ENCODE peak calls at places on chromosomes 4 and X, in seven cellular contexts. One of them, this sample, is unnamed.

GRCh38 chr4:140359571-140360427 is 13.6 kb upstream of the SCOC start:
- DNase-seq in MM.1S: peak; percentile 84
- DNase-seq in NCI-H345: peak; percentile 63
- DNase-seq in stimulated activated CD8-positive, alpha-beta memory T cell treated with anti-CD3 and anti-CD28 coated beads, Interleukin-15, amount 100 ng/mL, for 1 hour: peak; percentile 65
- DNase-seq in omental fat pad: peak; percentile 61
- DNase-seq in NCI-H460: peak; percentile 79
- DNase-seq in SHP77 treated with DMSO at 0.1 percent for 48 hours: peak; percentile 42
- DNase-seq in this sample: peak; percentile 78

GRCh38 chrX:56233682-56234081 is 1.5 kb downstream of the KLF8 start:
- DNase-seq in MM.1S: no peak
- DNase-seq in NCI-H345: no peak
- DNase-seq in stimulated activated CD8-positive, alpha-beta memory T cell treated with anti-CD3 and anti-CD28 coated beads, Interleukin-15, amount 100 ng/mL, for 1 hour: no peak
- DNase-seq in omental fat pad: no peak
- DNase-seq in NCI-H460: no peak
- DNase-seq in SHP77 treated with DMSO at 0.1 percent for 48 hours: no peak
- DNase-seq in this sample: no peak

GRCh38 chr4:17912011-17912410 is 101.2 kb downstream of the NCAPG start:
- DNase-seq in MM.1S: no peak
- DNase-seq in NCI-H345: no peak
- DNase-seq in stimulated activated CD8-positive, alpha-beta memory T cell treated with anti-CD3 and anti-CD28 coated beads, Interleukin-15, amount 100 ng/mL, for 1 hour: no peak
- DNase-seq in omental fat pad: no peak
- DNase-seq in NCI-H460: no peak
- DNase-seq in SHP77 treated with DMSO at 0.1 percent for 48 hours: no peak
- DNase-seq in this sample: no peak

GRCh38 chr4:112031712-112032328 is 113.4 kb upstream of the FAM241A start:
- DNase-seq in MM.1S: peak; percentile 57
- DNase-seq in NCI-H345: peak; percentile 41
- DNase-seq in stimulated activated CD8-positive, alpha-beta memory T cell treated with anti-CD3 and anti-CD28 coated beads, Interleukin-15, amount 100 ng/mL, for 1 hour: no peak
- DNase-seq in omental fat pad: no peak
- DNase-seq in NCI-H460: peak; percentile 55
- DNase-seq in SHP77 treated with DMSO at 0.1 percent for 48 hours: no peak
- DNase-seq in this sample: peak; percentile 27

GRCh38 chrX:9566150-9566621 is 101.3 kb downstream of the TBL1X start:
- DNase-seq in MM.1S: no peak
- DNase-seq in NCI-H345: no peak
- DNase-seq in stimulated activated CD8-positive, alpha-beta memory T cell treated with anti-CD3 and anti-CD28 coated beads, Interleukin-15, amount 100 ng/mL, for 1 hour: no peak
- DNase-seq in omental fat pad: peak; percentile 32
- DNase-seq in NCI-H460: peak; percentile 5
- DNase-seq in SHP77 treated with DMSO at 0.1 percent for 48 hours: no peak
- DNase-seq in this sample: peak; percentile 3

GRCh38 chrX:17547658-17548057 is 172.7 kb downstream of the NHS start:
- DNase-seq in MM.1S: peak; percentile 55
- DNase-seq in NCI-H345: peak; percentile 73
- DNase-seq in stimulated activated CD8-positive, alpha-beta memory T cell treated with anti-CD3 and anti-CD28 coated beads, Interleukin-15, amount 100 ng/mL, for 1 hour: no peak
- DNase-seq in omental fat pad: no peak
- DNase-seq in NCI-H460: peak; percentile 27
- DNase-seq in SHP77 treated with DMSO at 0.1 percent for 48 hours: peak; percentile 55
- DNase-seq in this sample: no peak

GRCh38 chrX:139026406-139027200 is 315.1 kb upstream of the FGF13 start:
- DNase-seq in MM.1S: no peak
- DNase-seq in NCI-H345: no peak
- DNase-seq in stimulated activated CD8-positive, alpha-beta memory T cell treated with anti-CD3 and anti-CD28 coated beads, Interleukin-15, amount 100 ng/mL, for 1 hour: no peak
- DNase-seq in omental fat pad: no peak
- DNase-seq in NCI-H460: no peak
- DNase-seq in SHP77 treated with DMSO at 0.1 percent for 48 hours: no peak
- DNase-seq in this sample: no peak

GRCh38 chr4:133347409-133347808 is 198.3 kb downstream of the PCDH10 start:
- DNase-seq in MM.1S: no peak
- DNase-seq in NCI-H345: no peak
- DNase-seq in stimulated activated CD8-positive, alpha-beta memory T cell treated with anti-CD3 and anti-CD28 coated beads, Interleukin-15, amount 100 ng/mL, for 1 hour: no peak
- DNase-seq in omental fat pad: no peak
- DNase-seq in NCI-H460: no peak
- DNase-seq in SHP77 treated with DMSO at 0.1 percent for 48 hours: no peak
- DNase-seq in this sample: no peak

GRCh38 chrX:153765138-153766079 is 1.4 kb downstream of the PLXNB3 start:
- DNase-seq in MM.1S: no peak
- DNase-seq in NCI-H345: no peak
- DNase-seq in stimulated activated CD8-positive, alpha-beta memory T cell treated with anti-CD3 and anti-CD28 coated beads, Interleukin-15, amount 100 ng/mL, for 1 hour: no peak
- DNase-seq in omental fat pad: no peak
- DNase-seq in NCI-H460: no peak
- DNase-seq in SHP77 treated with DMSO at 0.1 percent for 48 hours: no peak
- DNase-seq in this sample: no peak

GRCh38 chr4:56658410-56659003 is 22.6 kb downstream of the HOPX start:
- DNase-seq in MM.1S: no peak
- DNase-seq in NCI-H345: no peak
- DNase-seq in stimulated activated CD8-positive, alpha-beta memory T cell treated with anti-CD3 and anti-CD28 coated beads, Interleukin-15, amount 100 ng/mL, for 1 hour: no peak
- DNase-seq in omental fat pad: no peak
- DNase-seq in NCI-H460: no peak
- DNase-seq in SHP77 treated with DMSO at 0.1 percent for 48 hours: no peak
- DNase-seq in this sample: no peak

GRCh38 chr4:2245787-2246275 is 3.9 kb upstream of the HAUS3 start:
- DNase-seq in MM.1S: no peak
- DNase-seq in NCI-H345: no peak
- DNase-seq in stimulated activated CD8-positive, alpha-beta memory T cell treated with anti-CD3 and anti-CD28 coated beads, Interleukin-15, amount 100 ng/mL, for 1 hour: no peak
- DNase-seq in omental fat pad: no peak
- DNase-seq in NCI-H460: no peak
- DNase-seq in SHP77 treated with DMSO at 0.1 percent for 48 hours: no peak
- DNase-seq in this sample: no peak

GRCh38 chr4:102843273-102843672 is 15.9 kb upstream of the UBE2D3 start:
- DNase-seq in MM.1S: no peak
- DNase-seq in NCI-H345: no peak
- DNase-seq in stimulated activated CD8-positive, alpha-beta memory T cell treated with anti-CD3 and anti-CD28 coated beads, Interleukin-15, amount 100 ng/mL, for 1 hour: no peak
- DNase-seq in omental fat pad: no peak
- DNase-seq in NCI-H460: no peak
- DNase-seq in SHP77 treated with DMSO at 0.1 percent for 48 hours: no peak
- DNase-seq in this sample: no peak

GRCh38 chr4:41878170-41878941 is 56.9 kb upstream of the TMEM33 start:
- DNase-seq in MM.1S: no peak
- DNase-seq in NCI-H345: no peak
- DNase-seq in stimulated activated CD8-positive, alpha-beta memory T cell treated with anti-CD3 and anti-CD28 coated beads, Interleukin-15, amount 100 ng/mL, for 1 hour: no peak
- DNase-seq in omental fat pad: no peak
- DNase-seq in NCI-H460: no peak
- DNase-seq in SHP77 treated with DMSO at 0.1 percent for 48 hours: no peak
- DNase-seq in this sample: no peak

GRCh38 chrX:41095962-41096955 is 11.0 kb downstream of the USP9X start:
- DNase-seq in MM.1S: no peak
- DNase-seq in NCI-H345: no peak
- DNase-seq in stimulated activated CD8-positive, alpha-beta memory T cell treated with anti-CD3 and anti-CD28 coated beads, Interleukin-15, amount 100 ng/mL, for 1 hour: no peak
- DNase-seq in omental fat pad: no peak
- DNase-seq in NCI-H460: no peak
- DNase-seq in SHP77 treated with DMSO at 0.1 percent for 48 hours: no peak
- DNase-seq in this sample: no peak

GRCh38 chr4:140635606-140636005 is 66.8 kb upstream of the UCP1 start:
- DNase-seq in MM.1S: no peak
- DNase-seq in NCI-H345: no peak
- DNase-seq in stimulated activated CD8-positive, alpha-beta memory T cell treated with anti-CD3 and anti-CD28 coated beads, Interleukin-15, amount 100 ng/mL, for 1 hour: no peak
- DNase-seq in omental fat pad: no peak
- DNase-seq in NCI-H460: no peak
- DNase-seq in SHP77 treated with DMSO at 0.1 percent for 48 hours: no peak
- DNase-seq in this sample: no peak

GRCh38 chr4:56512166-56512565 is 6.6 kb downstream of the ARL9 start:
- DNase-seq in MM.1S: no peak
- DNase-seq in NCI-H345: no peak
- DNase-seq in stimulated activated CD8-positive, alpha-beta memory T cell treated with anti-CD3 and anti-CD28 coated beads, Interleukin-15, amount 100 ng/mL, for 1 hour: no peak
- DNase-seq in omental fat pad: no peak
- DNase-seq in NCI-H460: no peak
- DNase-seq in SHP77 treated with DMSO at 0.1 percent for 48 hours: no peak
- DNase-seq in this sample: no peak

GRCh38 chr4:82050806-82051205 is 323.0 kb downstream of the HNRNPD start:
- DNase-seq in MM.1S: no peak
- DNase-seq in NCI-H345: no peak
- DNase-seq in stimulated activated CD8-positive, alpha-beta memory T cell treated with anti-CD3 and anti-CD28 coated beads, Interleukin-15, amount 100 ng/mL, for 1 hour: no peak
- DNase-seq in omental fat pad: no peak
- DNase-seq in NCI-H460: no peak
- DNase-seq in SHP77 treated with DMSO at 0.1 percent for 48 hours: no peak
- DNase-seq in this sample: no peak

GRCh38 chr4:24104173-24104572 is 214.3 kb upstream of the PPARGC1A start:
- DNase-seq in MM.1S: no peak
- DNase-seq in NCI-H345: no peak
- DNase-seq in stimulated activated CD8-positive, alpha-beta memory T cell treated with anti-CD3 and anti-CD28 coated beads, Interleukin-15, amount 100 ng/mL, for 1 hour: no peak
- DNase-seq in omental fat pad: no peak
- DNase-seq in NCI-H460: no peak
- DNase-seq in SHP77 treated with DMSO at 0.1 percent for 48 hours: no peak
- DNase-seq in this sample: no peak

GRCh38 chr4:184453402-184454160 is 20.8 kb downstream of the IRF2 start:
- DNase-seq in MM.1S: peak; percentile 87
- DNase-seq in NCI-H345: no peak
- DNase-seq in stimulated activated CD8-positive, alpha-beta memory T cell treated with anti-CD3 and anti-CD28 coated beads, Interleukin-15, amount 100 ng/mL, for 1 hour: no peak
- DNase-seq in omental fat pad: no peak
- DNase-seq in NCI-H460: no peak
- DNase-seq in SHP77 treated with DMSO at 0.1 percent for 48 hours: no peak
- DNase-seq in this sample: no peak

GRCh38 chr4:38060829-38061431 is 100.7 kb downstream of the PTTG2 start:
- DNase-seq in MM.1S: no peak
- DNase-seq in NCI-H345: no peak
- DNase-seq in stimulated activated CD8-positive, alpha-beta memory T cell treated with anti-CD3 and anti-CD28 coated beads, Interleukin-15, amount 100 ng/mL, for 1 hour: no peak
- DNase-seq in omental fat pad: no peak
- DNase-seq in NCI-H460: no peak
- DNase-seq in SHP77 treated with DMSO at 0.1 percent for 48 hours: no peak
- DNase-seq in this sample: no peak

GRCh38 chr4:168119870-168120269 is 27.5 kb downstream of the ANXA10 start:
- DNase-seq in MM.1S: no peak
- DNase-seq in NCI-H345: no peak
- DNase-seq in stimulated activated CD8-positive, alpha-beta memory T cell treated with anti-CD3 and anti-CD28 coated beads, Interleukin-15, amount 100 ng/mL, for 1 hour: no peak
- DNase-seq in omental fat pad: no peak
- DNase-seq in NCI-H460: no peak
- DNase-seq in SHP77 treated with DMSO at 0.1 percent for 48 hours: no peak
- DNase-seq in this sample: no peak

GRCh38 chrX:37871626-37872302 is 24.4 kb upstream of the DYNLT3 start:
- DNase-seq in MM.1S: no peak
- DNase-seq in NCI-H345: no peak
- DNase-seq in stimulated activated CD8-positive, alpha-beta memory T cell treated with anti-CD3 and anti-CD28 coated beads, Interleukin-15, amount 100 ng/mL, for 1 hour: no peak
- DNase-seq in omental fat pad: no peak
- DNase-seq in NCI-H460: peak; percentile 17
- DNase-seq in SHP77 treated with DMSO at 0.1 percent for 48 hours: no peak
- DNase-seq in this sample: no peak

GRCh38 chr4:52869196-52869595 is 7.1 kb downstream of the RASL11B start:
- DNase-seq in MM.1S: no peak
- DNase-seq in NCI-H345: no peak
- DNase-seq in stimulated activated CD8-positive, alpha-beta memory T cell treated with anti-CD3 and anti-CD28 coated beads, Interleukin-15, amount 100 ng/mL, for 1 hour: no peak
- DNase-seq in omental fat pad: no peak
- DNase-seq in NCI-H460: no peak
- DNase-seq in SHP77 treated with DMSO at 0.1 percent for 48 hours: peak; percentile 77
- DNase-seq in this sample: no peak

GRCh38 chr4:146311238-146311970 is 97.1 kb downstream of the REELD1 start:
- DNase-seq in MM.1S: no peak
- DNase-seq in NCI-H345: no peak
- DNase-seq in stimulated activated CD8-positive, alpha-beta memory T cell treated with anti-CD3 and anti-CD28 coated beads, Interleukin-15, amount 100 ng/mL, for 1 hour: no peak
- DNase-seq in omental fat pad: no peak
- DNase-seq in NCI-H460: no peak
- DNase-seq in SHP77 treated with DMSO at 0.1 percent for 48 hours: no peak
- DNase-seq in this sample: no peak

GRCh38 chr4:118224239-118224829 is 128.5 kb downstream of the PRSS12 start:
- DNase-seq in MM.1S: peak; percentile 52
- DNase-seq in NCI-H345: peak; percentile 48
- DNase-seq in stimulated activated CD8-positive, alpha-beta memory T cell treated with anti-CD3 and anti-CD28 coated beads, Interleukin-15, amount 100 ng/mL, for 1 hour: no peak
- DNase-seq in omental fat pad: no peak
- DNase-seq in NCI-H460: peak; percentile 48
- DNase-seq in SHP77 treated with DMSO at 0.1 percent for 48 hours: no peak
- DNase-seq in this sample: peak; percentile 34

GRCh38 chrX:153523269-153523668 is 5.8 kb downstream of the ATP2B3 start:
- DNase-seq in MM.1S: no peak
- DNase-seq in NCI-H345: no peak
- DNase-seq in stimulated activated CD8-positive, alpha-beta memory T cell treated with anti-CD3 and anti-CD28 coated beads, Interleukin-15, amount 100 ng/mL, for 1 hour: no peak
- DNase-seq in omental fat pad: no peak
- DNase-seq in NCI-H460: no peak
- DNase-seq in SHP77 treated with DMSO at 0.1 percent for 48 hours: no peak
- DNase-seq in this sample: no peak

GRCh38 chrX:72201836-72202536 is 20.4 kb downstream of the PIN4 start:
- DNase-seq in MM.1S: no peak
- DNase-seq in NCI-H345: no peak
- DNase-seq in stimulated activated CD8-positive, alpha-beta memory T cell treated with anti-CD3 and anti-CD28 coated beads, Interleukin-15, amount 100 ng/mL, for 1 hour: no peak
- DNase-seq in omental fat pad: no peak
- DNase-seq in NCI-H460: peak; percentile 79
- DNase-seq in SHP77 treated with DMSO at 0.1 percent for 48 hours: no peak
- DNase-seq in this sample: no peak

GRCh38 chrX:39065051-39065871 is 264.0 kb downstream of the MID1IP1 start:
- DNase-seq in MM.1S: no peak
- DNase-seq in NCI-H345: peak; percentile 82
- DNase-seq in stimulated activated CD8-positive, alpha-beta memory T cell treated with anti-CD3 and anti-CD28 coated beads, Interleukin-15, amount 100 ng/mL, for 1 hour: no peak
- DNase-seq in omental fat pad: no peak
- DNase-seq in NCI-H460: no peak
- DNase-seq in SHP77 treated with DMSO at 0.1 percent for 48 hours: no peak
- DNase-seq in this sample: no peak

GRCh38 chr4:7103599-7104365 is 35.9 kb upstream of the GRPEL1 start:
- DNase-seq in MM.1S: no peak
- DNase-seq in NCI-H345: peak; percentile 28
- DNase-seq in stimulated activated CD8-positive, alpha-beta memory T cell treated with anti-CD3 and anti-CD28 coated beads, Interleukin-15, amount 100 ng/mL, for 1 hour: no peak
- DNase-seq in omental fat pad: peak; percentile 50
- DNase-seq in NCI-H460: no peak
- DNase-seq in SHP77 treated with DMSO at 0.1 percent for 48 hours: no peak
- DNase-seq in this sample: no peak

GRCh38 chr4:185016101-185016940 is 2.0 kb upstream of the HELT start:
- DNase-seq in MM.1S: no peak
- DNase-seq in NCI-H345: no peak
- DNase-seq in stimulated activated CD8-positive, alpha-beta memory T cell treated with anti-CD3 and anti-CD28 coated beads, Interleukin-15, amount 100 ng/mL, for 1 hour: no peak
- DNase-seq in omental fat pad: no peak
- DNase-seq in NCI-H460: no peak
- DNase-seq in SHP77 treated with DMSO at 0.1 percent for 48 hours: no peak
- DNase-seq in this sample: no peak

GRCh38 chrX:9597361-9598035 is 132.6 kb downstream of the TBL1X start:
- DNase-seq in MM.1S: no peak
- DNase-seq in NCI-H345: no peak
- DNase-seq in stimulated activated CD8-positive, alpha-beta memory T cell treated with anti-CD3 and anti-CD28 coated beads, Interleukin-15, amount 100 ng/mL, for 1 hour: no peak
- DNase-seq in omental fat pad: no peak
- DNase-seq in NCI-H460: no peak
- DNase-seq in SHP77 treated with DMSO at 0.1 percent for 48 hours: no peak
- DNase-seq in this sample: no peak

GRCh38 chr4:16294455-16294854 is 68.2 kb upstream of the TAPT1 start:
- DNase-seq in MM.1S: no peak
- DNase-seq in NCI-H345: no peak
- DNase-seq in stimulated activated CD8-positive, alpha-beta memory T cell treated with anti-CD3 and anti-CD28 coated beads, Interleukin-15, amount 100 ng/mL, for 1 hour: no peak
- DNase-seq in omental fat pad: no peak
- DNase-seq in NCI-H460: no peak
- DNase-seq in SHP77 treated with DMSO at 0.1 percent for 48 hours: no peak
- DNase-seq in this sample: no peak

GRCh38 chr4:82138376-82138775 is 235.4 kb downstream of the HNRNPD start:
- DNase-seq in MM.1S: no peak
- DNase-seq in NCI-H345: no peak
- DNase-seq in stimulated activated CD8-positive, alpha-beta memory T cell treated with anti-CD3 and anti-CD28 coated beads, Interleukin-15, amount 100 ng/mL, for 1 hour: no peak
- DNase-seq in omental fat pad: no peak
- DNase-seq in NCI-H460: no peak
- DNase-seq in SHP77 treated with DMSO at 0.1 percent for 48 hours: no peak
- DNase-seq in this sample: no peak